ENCODE peak calls at places on chromosomes 5 and 9, in four cellular contexts. One of them, this sample, is unnamed.
A peak's percentile ranks its signal among the peaks of the same experiment; 100 is the strongest.

GRCh38 chr9:36725777-36726356 is 153.2 kb downstream of the MELK start:
- DNase-seq in NCI-H1694 treated with DMSO at 0.1 percent for 48 hours: no peak
- DNase-seq in NCI-H1092: no peak
- DNase-seq in GM04504: no peak
- DNase-seq in this sample: no peak

GRCh38 chr5:172564883-172565282 is 76.2 kb upstream of the NEURL1B start:
- DNase-seq in NCI-H1694 treated with DMSO at 0.1 percent for 48 hours: no peak
- DNase-seq in NCI-H1092: peak; percentile 46
- DNase-seq in GM04504: no peak
- DNase-seq in this sample: no peak

GRCh38 chr5:143164557-143164956 is 238.9 kb downstream of the NR3C1 start:
- DNase-seq in NCI-H1694 treated with DMSO at 0.1 percent for 48 hours: no peak
- DNase-seq in NCI-H1092: no peak
- DNase-seq in GM04504: no peak
- DNase-seq in this sample: no peak

GRCh38 chr9:33159058-33159759 is 7.9 kb downstream of the B4GALT1 start:
- DNase-seq in NCI-H1694 treated with DMSO at 0.1 percent for 48 hours: no peak
- DNase-seq in NCI-H1092: no peak
- DNase-seq in GM04504: no peak
- DNase-seq in this sample: no peak

GRCh38 chr9:1619915-1620705 is 395.0 kb upstream of the SMARCA2 start:
- DNase-seq in NCI-H1694 treated with DMSO at 0.1 percent for 48 hours: peak; percentile 20
- DNase-seq in NCI-H1092: no peak
- DNase-seq in GM04504: no peak
- DNase-seq in this sample: peak; percentile 15

GRCh38 chr5:38718874-38719391 is 126.9 kb upstream of the OSMR start:
- DNase-seq in NCI-H1694 treated with DMSO at 0.1 percent for 48 hours: no peak
- DNase-seq in NCI-H1092: no peak
- DNase-seq in GM04504: peak; percentile 48
- DNase-seq in this sample: no peak

GRCh38 chr9:4333787-4334186 is 33.9 kb upstream of the GLIS3 start:
- DNase-seq in NCI-H1694 treated with DMSO at 0.1 percent for 48 hours: no peak
- DNase-seq in NCI-H1092: no peak
- DNase-seq in GM04504: no peak
- DNase-seq in this sample: no peak

GRCh38 chr5:120139039-120139438 is 325.1 kb upstream of the PRR16 start:
- DNase-seq in NCI-H1694 treated with DMSO at 0.1 percent for 48 hours: no peak
- DNase-seq in NCI-H1092: no peak
- DNase-seq in GM04504: peak; percentile 94
- DNase-seq in this sample: peak; percentile 90

GRCh38 chr5:176798094-176798876 is 12.1 kb upstream of the UNC5A start:
- DNase-seq in NCI-H1694 treated with DMSO at 0.1 percent for 48 hours: no peak
- DNase-seq in NCI-H1092: no peak
- DNase-seq in GM04504: no peak
- DNase-seq in this sample: no peak

GRCh38 chr9:137383453-137384115 is 39.4 kb downstream of the EXD3 start:
- DNase-seq in NCI-H1694 treated with DMSO at 0.1 percent for 48 hours: no peak
- DNase-seq in NCI-H1092: peak; percentile 30
- DNase-seq in GM04504: no peak
- DNase-seq in this sample: no peak

GRCh38 chr9:136886610-136887597 is 588 bp downstream of the TRAF2 start:
- DNase-seq in NCI-H1694 treated with DMSO at 0.1 percent for 48 hours: no peak
- DNase-seq in NCI-H1092: peak; percentile 39
- DNase-seq in GM04504: no peak
- DNase-seq in this sample: no peak